ENCODE peak calls at places on chromosomes 5 and 9, in nine cellular contexts. One of them, this sample, is unnamed.

GRCh38 chr5:29208026-29208425 is 1985.5 kb upstream of the CDH6 start:
- DNase-seq in endothelial cell of umbilical vein: no peak
- DNase-seq in H1: no peak
- DNase-seq in spleen: no peak
- DNase-seq in sigmoid colon: no peak
- DNase-seq in stomach: no peak
- DNase-seq in HCT116: no peak
- DNase-seq in HepG2: no peak
- DNase-seq in GM23338: no peak
- DNase-seq in this sample: no peak

GRCh38 chr5:138946241-138946623 is 71.1 kb upstream of the LRRTM2 start:
- DNase-seq in sigmoid colon: peak
- DNase-seq in H1: no peak
- DNase-seq in spleen: no peak
- DNase-seq in stomach: no peak
- DNase-seq in HCT116: no peak
- DNase-seq in endothelial cell of umbilical vein: no peak
- DNase-seq in HepG2: no peak
- DNase-seq in GM23338: no peak
- DNase-seq in this sample: no peak

GRCh38 chr5:14598225-14598624 is 16.6 kb downstream of the OTULINL start:
- DNase-seq in stomach: no peak
- DNase-seq in spleen: no peak
- DNase-seq in GM23338: no peak
- DNase-seq in endothelial cell of umbilical vein: no peak
- DNase-seq in HepG2: no peak
- DNase-seq in H1: no peak
- DNase-seq in HCT116: no peak
- DNase-seq in sigmoid colon: no peak
- DNase-seq in this sample: no peak

GRCh38 chr9:126391713-126392661 is 65.4 kb downstream of the MVB12B start:
- DNase-seq in stomach: no peak
- DNase-seq in H1: no peak
- DNase-seq in HepG2: no peak
- DNase-seq in HCT116: no peak
- DNase-seq in endothelial cell of umbilical vein: no peak
- DNase-seq in sigmoid colon: no peak
- DNase-seq in GM23338: no peak
- DNase-seq in spleen: no peak
- DNase-seq in this sample: no peak

GRCh38 chr9:78572266-78572665 is 275.3 kb downstream of the PSAT1 start:
- DNase-seq in H1: no peak
- DNase-seq in HepG2: no peak
- DNase-seq in spleen: no peak
- DNase-seq in endothelial cell of umbilical vein: no peak
- DNase-seq in stomach: no peak
- DNase-seq in HCT116: no peak
- DNase-seq in sigmoid colon: no peak
- DNase-seq in GM23338: no peak
- DNase-seq in this sample: no peak

GRCh38 chr9:92706218-92706940 is 36.4 kb upstream of the IPPK start:
- DNase-seq in sigmoid colon: no peak
- DNase-seq in HCT116: peak
- DNase-seq in HepG2: peak
- DNase-seq in H1: peak
- DNase-seq in stomach: no peak
- DNase-seq in spleen: no peak
- DNase-seq in endothelial cell of umbilical vein: peak
- DNase-seq in GM23338: peak
- DNase-seq in this sample: peak

GRCh38 chr9:131773911-131774379 is 34.1 kb upstream of the RAPGEF1 start:
- DNase-seq in endothelial cell of umbilical vein: peak
- DNase-seq in spleen: no peak
- DNase-seq in GM23338: peak
- DNase-seq in sigmoid colon: no peak
- DNase-seq in HCT116: no peak
- DNase-seq in HepG2: peak
- DNase-seq in stomach: peak
- DNase-seq in H1: peak
- DNase-seq in this sample: no peak

GRCh38 chr5:80822640-80823039 is 137.5 kb upstream of the RASGRF2 start:
- DNase-seq in sigmoid colon: no peak
- DNase-seq in HCT116: no peak
- DNase-seq in GM23338: no peak
- DNase-seq in HepG2: no peak
- DNase-seq in H1: no peak
- DNase-seq in spleen: no peak
- DNase-seq in stomach: no peak
- DNase-seq in endothelial cell of umbilical vein: no peak
- DNase-seq in this sample: no peak

GRCh38 chr5:172943906-172944305 is 15.3 kb upstream of the RPL26L1 start:
- DNase-seq in stomach: no peak
- DNase-seq in H1: no peak
- DNase-seq in HepG2: no peak
- DNase-seq in sigmoid colon: no peak
- DNase-seq in GM23338: no peak
- DNase-seq in spleen: peak
- DNase-seq in HCT116: no peak
- DNase-seq in endothelial cell of umbilical vein: no peak
- DNase-seq in this sample: no peak

GRCh38 chr9:7967851-7968250 is 168.3 kb upstream of the DMAC1 start:
- DNase-seq in stomach: no peak
- DNase-seq in HCT116: no peak
- DNase-seq in GM23338: peak
- DNase-seq in HepG2: no peak
- DNase-seq in sigmoid colon: no peak
- DNase-seq in endothelial cell of umbilical vein: no peak
- DNase-seq in H1: no peak
- DNase-seq in spleen: no peak
- DNase-seq in this sample: no peak

GRCh38 chr9:136564379-136564988 is 18.6 kb upstream of the NOTCH1 start:
- DNase-seq in spleen: peak
- DNase-seq in HepG2: no peak
- DNase-seq in H1: no peak
- DNase-seq in GM23338: no peak
- DNase-seq in stomach: peak
- DNase-seq in HCT116: no peak
- DNase-seq in endothelial cell of umbilical vein: no peak
- DNase-seq in sigmoid colon: peak
- DNase-seq in this sample: no peak

GRCh38 chr5:72300590-72301339 is 19.3 kb downstream of the MRPS27 start:
- DNase-seq in HCT116: no peak
- DNase-seq in sigmoid colon: no peak
- DNase-seq in endothelial cell of umbilical vein: no peak
- DNase-seq in GM23338: no peak
- DNase-seq in stomach: no peak
- DNase-seq in H1: no peak
- DNase-seq in HepG2: no peak
- DNase-seq in spleen: no peak
- DNase-seq in this sample: no peak

GRCh38 chr5:60487885-60488425 is 212.0 kb downstream of the DEPDC1B start:
- DNase-seq in sigmoid colon: no peak
- DNase-seq in H1: no peak
- DNase-seq in HepG2: peak
- DNase-seq in HCT116: no peak
- DNase-seq in spleen: no peak
- DNase-seq in endothelial cell of umbilical vein: no peak
- DNase-seq in stomach: peak
- DNase-seq in GM23338: no peak
- DNase-seq in this sample: no peak

DNA sequence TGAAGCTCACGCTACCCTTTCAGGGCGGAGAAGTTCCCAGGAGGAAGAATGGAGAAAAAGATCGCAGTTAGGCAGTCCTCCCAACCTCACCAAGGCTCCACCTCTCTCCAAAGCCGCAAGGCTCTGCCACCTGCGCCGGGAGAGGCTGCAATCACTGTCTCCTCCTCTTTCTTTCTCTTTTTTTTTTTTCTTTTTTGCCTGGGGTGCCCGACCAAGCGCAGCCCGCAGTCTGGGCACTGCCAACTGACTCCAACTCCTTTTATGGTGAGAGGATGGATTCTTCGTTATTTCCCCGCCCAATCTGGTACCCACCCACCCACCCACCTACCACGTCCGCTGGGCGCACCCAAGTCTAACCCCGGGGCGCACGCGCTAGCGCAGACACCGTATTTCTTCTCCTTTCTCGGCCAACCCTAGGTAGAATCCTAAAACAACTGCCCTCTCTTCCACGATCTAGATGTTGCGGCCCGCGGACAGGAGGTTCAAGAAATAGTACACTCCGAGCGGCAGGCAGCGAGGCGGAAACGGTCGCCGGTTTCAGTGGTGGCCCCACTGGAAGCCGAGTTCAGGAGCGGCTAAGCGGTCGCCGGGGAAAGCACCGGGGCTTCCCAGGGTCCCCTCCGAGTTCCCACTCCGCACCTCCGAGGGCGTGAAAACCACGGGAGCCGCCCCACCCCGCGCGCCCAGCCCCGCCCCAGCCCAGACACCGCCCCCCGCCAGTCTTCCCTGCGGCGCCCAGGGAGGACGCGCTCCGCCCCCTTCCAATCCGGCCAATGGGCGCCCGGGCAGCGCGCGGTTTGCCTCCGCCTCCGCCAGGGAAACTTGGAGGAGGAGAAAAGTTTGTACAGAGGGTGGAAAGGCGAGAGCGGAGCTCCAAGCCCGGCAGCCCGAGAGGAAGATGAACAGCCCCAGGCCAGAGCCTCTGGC is at the start of gene PTGER4:
- DNase-seq in spleen: peak
- DNase-seq in HCT116: peak
- DNase-seq in stomach: peak
- DNase-seq in sigmoid colon: peak
- DNase-seq in H1: peak
- DNase-seq in HepG2: peak
- DNase-seq in GM23338: peak
- DNase-seq in endothelial cell of umbilical vein: peak
- DNase-seq in this sample: peak
- TF ChIP-seq POLR2AphosphoS5 in spleen: peak
- TF ChIP-seq POLR2AphosphoS5 in HCT116: peak
- TF ChIP-seq POLR2AphosphoS5 in stomach: peak
- TF ChIP-seq POLR2AphosphoS5 in sigmoid colon: peak
- TF ChIP-seq POLR2AphosphoS5 in H1: no peak
- TF ChIP-seq POLR2AphosphoS5 in HepG2: no peak
- TF ChIP-seq POLR2AphosphoS5 in GM23338: peak
- TF ChIP-seq POLR2AphosphoS5 in endothelial cell of umbilical vein: peak
- TF ChIP-seq POLR2AphosphoS5 in this sample: peak

DNA sequence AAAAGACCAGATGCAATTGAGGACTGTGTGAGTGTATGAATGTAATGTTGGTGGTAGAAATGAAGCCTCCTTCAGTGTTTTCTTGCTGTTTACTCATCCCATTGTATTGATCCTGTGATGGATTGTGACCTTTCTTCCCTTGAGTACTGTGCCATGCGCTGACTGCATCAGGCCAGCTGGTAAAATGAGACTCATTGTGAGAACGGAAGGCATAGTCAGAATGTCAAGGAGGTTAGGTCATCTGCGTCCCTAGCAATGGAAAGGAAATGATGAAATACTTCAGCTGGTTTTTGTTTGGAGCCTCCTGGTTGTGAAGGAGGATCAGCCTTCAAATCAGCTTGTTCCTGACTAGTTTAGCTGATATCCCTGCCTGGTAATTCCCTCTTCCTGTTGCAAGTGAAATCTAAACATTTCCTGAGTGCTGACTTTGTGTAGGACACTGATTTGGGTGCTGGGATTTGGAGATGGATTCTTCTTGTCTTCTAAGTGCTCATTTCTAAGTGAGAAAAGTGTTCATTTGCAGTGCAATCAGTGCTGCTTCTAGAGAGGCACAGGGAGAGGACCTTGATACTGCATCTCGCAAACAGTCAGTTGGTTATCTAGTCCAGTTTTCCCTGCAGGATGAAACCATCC is 35.5 kb downstream of the TNFSF8 start:
- DNase-seq in GM23338: peak
- DNase-seq in HepG2: peak
- DNase-seq in H1: no peak
- DNase-seq in stomach: no peak
- DNase-seq in sigmoid colon: no peak
- DNase-seq in spleen: no peak
- DNase-seq in HCT116: no peak
- DNase-seq in endothelial cell of umbilical vein: peak
- DNase-seq in this sample: peak
- TF ChIP-seq POLR2AphosphoS5 in GM23338: no peak
- TF ChIP-seq POLR2AphosphoS5 in HepG2: no peak
- TF ChIP-seq POLR2AphosphoS5 in H1: no peak
- TF ChIP-seq POLR2AphosphoS5 in stomach: no peak
- TF ChIP-seq POLR2AphosphoS5 in sigmoid colon: peak
- TF ChIP-seq POLR2AphosphoS5 in spleen: no peak
- TF ChIP-seq POLR2AphosphoS5 in HCT116: no peak
- TF ChIP-seq POLR2AphosphoS5 in endothelial cell of umbilical vein: peak
- TF ChIP-seq POLR2AphosphoS5 in this sample: no peak

GRCh38 chr5:149175346-149176113 is 34.2 kb downstream of the ABLIM3 start:
- DNase-seq in HepG2: no peak
- DNase-seq in H1: no peak
- DNase-seq in sigmoid colon: no peak
- DNase-seq in endothelial cell of umbilical vein: no peak
- DNase-seq in GM23338: no peak
- DNase-seq in spleen: no peak
- DNase-seq in stomach: no peak
- DNase-seq in HCT116: no peak
- DNase-seq in this sample: no peak
- TF ChIP-seq POLR2AphosphoS5 in HepG2: no peak
- TF ChIP-seq POLR2AphosphoS5 in H1: no peak
- TF ChIP-seq POLR2AphosphoS5 in sigmoid colon: peak
- TF ChIP-seq POLR2AphosphoS5 in endothelial cell of umbilical vein: no peak
- TF ChIP-seq POLR2AphosphoS5 in GM23338: no peak
- TF ChIP-seq POLR2AphosphoS5 in spleen: no peak
- TF ChIP-seq POLR2AphosphoS5 in stomach: no peak
- TF ChIP-seq POLR2AphosphoS5 in HCT116: no peak
- TF ChIP-seq POLR2AphosphoS5 in this sample: peak

GRCh38 chr5:137573376-137573775 is 74.2 kb upstream of the SPOCK1 start:
- DNase-seq in sigmoid colon: no peak
- DNase-seq in GM23338: no peak
- DNase-seq in spleen: no peak
- DNase-seq in endothelial cell of umbilical vein: no peak
- DNase-seq in HepG2: no peak
- DNase-seq in H1: no peak
- DNase-seq in HCT116: no peak
- DNase-seq in stomach: no peak
- DNase-seq in this sample: peak

GRCh38 chr5:137572042-137572695 is 73.0 kb upstream of the SPOCK1 start:
- DNase-seq in spleen: no peak
- DNase-seq in H1: no peak
- DNase-seq in HepG2: no peak
- DNase-seq in sigmoid colon: no peak
- DNase-seq in GM23338: no peak
- DNase-seq in HCT116: no peak
- DNase-seq in endothelial cell of umbilical vein: no peak
- DNase-seq in stomach: no peak
- DNase-seq in this sample: peak

GRCh38 chr5:137580030-137580429 is 80.9 kb upstream of the SPOCK1 start:
- DNase-seq in spleen: no peak
- DNase-seq in HCT116: no peak
- DNase-seq in H1: peak
- DNase-seq in stomach: no peak
- DNase-seq in HepG2: no peak
- DNase-seq in GM23338: peak
- DNase-seq in endothelial cell of umbilical vein: peak
- DNase-seq in sigmoid colon: no peak
- DNase-seq in this sample: no peak

GRCh38 chr5:137575211-137575610 is 76.1 kb upstream of the SPOCK1 start:
- DNase-seq in sigmoid colon: no peak
- DNase-seq in HepG2: no peak
- DNase-seq in GM23338: no peak
- DNase-seq in stomach: no peak
- DNase-seq in HCT116: no peak
- DNase-seq in endothelial cell of umbilical vein: no peak
- DNase-seq in H1: no peak
- DNase-seq in spleen: no peak
- DNase-seq in this sample: no peak

GRCh38 chr5:137575847-137576246 is 76.7 kb upstream of the SPOCK1 start:
- DNase-seq in HepG2: no peak
- DNase-seq in spleen: no peak
- DNase-seq in H1: no peak
- DNase-seq in stomach: no peak
- DNase-seq in endothelial cell of umbilical vein: peak
- DNase-seq in sigmoid colon: no peak
- DNase-seq in GM23338: no peak
- DNase-seq in HCT116: no peak
- DNase-seq in this sample: peak
- TF ChIP-seq POLR2AphosphoS5 in HepG2: no peak
- TF ChIP-seq POLR2AphosphoS5 in spleen: no peak
- TF ChIP-seq POLR2AphosphoS5 in H1: no peak
- TF ChIP-seq POLR2AphosphoS5 in stomach: no peak
- TF ChIP-seq POLR2AphosphoS5 in endothelial cell of umbilical vein: peak
- TF ChIP-seq POLR2AphosphoS5 in sigmoid colon: no peak
- TF ChIP-seq POLR2AphosphoS5 in GM23338: no peak
- TF ChIP-seq POLR2AphosphoS5 in HCT116: no peak
- TF ChIP-seq POLR2AphosphoS5 in this sample: no peak

This sample was measured in esophagus muscularis mucosa.